ENCODE peak calls at places on chromosomes 12 and 14, in six cellular contexts. C is ovary, I is uterus, M is IMR-90, S is heart left ventricle, G is HCT116. U is an unnamed sample.

GRCh38 chr12:130177615-130178014 is 15.4 kb downstream of the FZD10 start:
- DNase-seq in C (no peak), I (no peak), M (no peak), S (no peak), G (no peak), U (no peak)

GRCh38 chr14:64556526-64556925 is 6.8 kb downstream of the PPP1R36 start:
- DNase-seq in C (no peak), I (no peak), M (peak; percentile 92), S (no peak), G (no peak), U (no peak)

GRCh38 chr14:72736348-72736747 is 157.6 kb downstream of the DPF3 start:
- DNase-seq in C (no peak), I (no peak), M (peak; percentile 83), S (no peak), G (no peak), U (no peak)

GRCh38 chr12:75656650-75657049 is 145.2 kb upstream of the KRR1 start:
- DNase-seq in C (no peak), I (no peak), M (peak; percentile 95), S (no peak), G (peak; percentile 93), U (no peak)

GRCh38 chr12:116164976-116165425 is 112.5 kb downstream of the MED13L start:
- DNase-seq in C (no peak), I (no peak), M (peak; percentile 81), S (no peak), G (peak; percentile 44), U (no peak)

GRCh38 chr12:779745-780734 is 27.7 kb downstream of the WNK1 start:
- DNase-seq in C (no peak), I (no peak), M (peak; percentile 74), S (no peak), G (no peak), U (no peak)

GRCh38 chr12:130765186-130765659 is 49.1 kb upstream of the RIMBP2 start:
- DNase-seq in C (no peak), I (no peak), M (peak; percentile 15), S (no peak), G (peak; percentile 57), U (no peak)

GRCh38 chr14:97887690-97888089 is 1090.5 kb downstream of the VRK1 start:
- DNase-seq in C (no peak), I (no peak), M (no peak), S (no peak), G (no peak), U (no peak)

GRCh38 chr14:70655110-70655826 is 13.6 kb downstream of the TTC9 start:
- DNase-seq in C (no peak), I (no peak), M (no peak), S (no peak), G (no peak), U (peak; percentile 92)

GRCh38 chr14:95545769-95546168 is 10.9 kb downstream of the GLRX5 start:
- DNase-seq in C (no peak), I (no peak), M (peak; percentile 97), S (no peak), G (peak; percentile 53), U (no peak)

GRCh38 chr12:53251477-53252348 is 16.4 kb upstream of the ESPL1 start:
- DNase-seq in C (peak; percentile 76), I (peak; percentile 79), M (peak; percentile 64), S (peak; percentile 84), G (peak; percentile 48), U (peak; percentile 95)

GRCh38 chr14:98786456-98786855 is 485.5 kb downstream of the BCL11B start:
- DNase-seq in C (no peak), I (no peak), M (no peak), S (no peak), G (no peak), U (no peak)

GRCh38 chr12:32970465-32971110 is 74.0 kb upstream of the PKP2 start:
- DNase-seq in C (no peak), I (no peak), M (no peak), S (no peak), G (no peak), U (no peak)

GRCh38 chr12:53320352-53321195 is 836 bp downstream of the AAAS start:
- DNase-seq in C (no peak), I (no peak), M (no peak), S (no peak), G (no peak), U (no peak)

GRCh38 chr14:94936411-94936892 is 166.5 kb upstream of the GSC start:
- DNase-seq in C (peak; percentile 71), I (peak; percentile 72), M (no peak), S (peak; percentile 69), G (no peak), U (peak; percentile 77)

GRCh38 chr12:131106542-131106941 is 152.8 kb downstream of the ADGRD1 start:
- DNase-seq in C (no peak), I (no peak), M (no peak), S (no peak), G (no peak), U (peak; percentile 63)

GRCh38 chr14:93655078-93655750 is 133.1 kb downstream of the PRIMA1 start:
- DNase-seq in C (no peak), I (no peak), M (peak; percentile 35), S (no peak), G (peak; percentile 48), U (no peak)

GRCh38 chr12:52193991-52194390 is 2.2 kb upstream of the KRT80 start:
- DNase-seq in C (no peak), I (no peak), M (no peak), S (no peak), G (no peak), U (no peak)

DNA sequence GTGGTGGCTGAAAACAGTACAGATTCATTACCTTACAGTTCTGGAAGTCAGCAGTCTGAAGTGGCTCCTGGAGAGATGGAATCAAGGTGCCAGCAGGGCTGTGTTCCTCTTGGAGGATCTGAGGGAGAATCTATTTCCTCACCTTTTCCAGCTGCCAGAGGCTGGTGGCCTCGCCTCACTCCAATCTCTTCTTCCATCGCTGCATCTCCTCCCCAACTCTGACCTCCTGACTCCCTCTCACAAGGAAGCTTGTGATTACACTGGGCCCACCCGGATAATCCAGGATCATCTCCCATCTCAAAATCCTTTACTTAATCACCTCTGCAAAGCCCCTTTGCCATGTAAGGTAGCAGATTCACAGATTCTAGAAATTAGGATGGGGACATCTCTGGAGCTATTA is 11.4 kb upstream of the NCOR2 start:
- DNase-seq in C (no peak), I (no peak), M (no peak), S (no peak), G (no peak), U (no peak)
- TF ChIP-seq POLR2A in C (no peak), I (no peak), M (no peak), S (no peak), G (no peak), U (no peak)

DNA sequence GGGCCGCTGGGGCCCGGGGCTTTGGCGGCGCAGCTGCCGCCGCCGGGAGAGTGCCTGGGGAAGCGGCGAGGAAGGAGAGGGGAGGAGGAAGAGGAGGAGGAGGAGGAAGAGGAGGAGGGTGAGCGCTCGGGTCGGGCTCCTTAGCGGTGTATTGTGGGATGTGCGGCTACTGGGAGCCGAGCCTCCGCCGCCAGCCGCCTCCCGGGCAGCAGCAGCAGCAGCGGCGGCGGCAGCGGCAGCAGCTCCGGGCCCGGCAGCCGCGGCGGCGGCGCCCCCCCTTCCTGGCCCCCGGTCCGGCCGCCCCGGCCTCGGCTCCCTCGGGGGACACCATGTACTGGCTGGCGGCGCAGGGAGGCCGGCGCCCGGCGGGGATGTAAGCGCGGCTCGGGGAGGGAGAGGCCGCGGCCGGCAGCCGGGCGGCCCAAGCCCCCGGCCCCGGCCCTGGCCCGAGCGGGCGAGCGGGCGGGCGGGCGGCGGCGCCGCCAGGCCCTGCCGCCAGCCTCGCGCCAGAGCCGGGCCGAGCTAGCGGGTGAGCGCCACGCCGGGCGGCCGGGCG is at the start of gene SETD1B:
- DNase-seq in C (peak; percentile 58), I (peak; percentile 55), M (peak; percentile 44), S (peak; percentile 80), G (no peak), U (peak; percentile 91)
- TF ChIP-seq POLR2A in C (peak; percentile 10), I (peak; percentile 8), M (no peak), S (peak; percentile 32), G (peak; percentile 39), U (no peak)

DNA sequence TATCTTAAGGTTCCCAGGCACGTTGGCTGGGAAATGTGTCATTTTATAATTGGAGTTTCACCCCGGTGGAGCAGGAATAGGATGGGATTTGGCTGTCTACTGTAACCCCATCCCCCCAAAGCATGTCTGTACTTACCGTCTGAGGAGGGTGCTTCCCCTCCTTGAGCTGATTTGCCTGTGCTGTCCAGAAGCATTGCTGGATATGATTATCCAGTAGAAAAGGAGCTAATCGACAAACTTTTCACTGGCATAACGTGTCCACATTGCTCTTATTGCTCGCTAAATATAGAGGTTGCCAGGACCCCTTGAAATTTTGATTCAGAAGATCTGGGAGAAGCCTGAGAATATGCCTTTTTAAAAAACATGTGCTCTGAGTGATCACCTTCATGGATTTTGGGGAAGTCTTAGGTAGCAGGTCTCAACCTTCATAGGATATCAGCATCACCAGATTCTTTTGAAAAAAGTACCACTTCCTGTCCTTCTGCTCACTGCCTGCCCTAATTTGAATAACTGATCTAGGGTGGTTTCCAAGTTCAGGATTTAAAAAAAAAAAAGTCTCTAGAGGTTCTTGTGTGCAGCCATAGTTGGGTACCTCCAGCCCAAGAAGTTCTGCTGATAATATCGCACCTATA is 80.4 kb upstream of the KCNA1 start:
- DNase-seq in C (no peak), I (no peak), M (no peak), S (no peak), G (no peak), U (no peak)
- TF ChIP-seq POLR2A in C (no peak), I (no peak), M (no peak), S (no peak), G (no peak), U (no peak)

DNA sequence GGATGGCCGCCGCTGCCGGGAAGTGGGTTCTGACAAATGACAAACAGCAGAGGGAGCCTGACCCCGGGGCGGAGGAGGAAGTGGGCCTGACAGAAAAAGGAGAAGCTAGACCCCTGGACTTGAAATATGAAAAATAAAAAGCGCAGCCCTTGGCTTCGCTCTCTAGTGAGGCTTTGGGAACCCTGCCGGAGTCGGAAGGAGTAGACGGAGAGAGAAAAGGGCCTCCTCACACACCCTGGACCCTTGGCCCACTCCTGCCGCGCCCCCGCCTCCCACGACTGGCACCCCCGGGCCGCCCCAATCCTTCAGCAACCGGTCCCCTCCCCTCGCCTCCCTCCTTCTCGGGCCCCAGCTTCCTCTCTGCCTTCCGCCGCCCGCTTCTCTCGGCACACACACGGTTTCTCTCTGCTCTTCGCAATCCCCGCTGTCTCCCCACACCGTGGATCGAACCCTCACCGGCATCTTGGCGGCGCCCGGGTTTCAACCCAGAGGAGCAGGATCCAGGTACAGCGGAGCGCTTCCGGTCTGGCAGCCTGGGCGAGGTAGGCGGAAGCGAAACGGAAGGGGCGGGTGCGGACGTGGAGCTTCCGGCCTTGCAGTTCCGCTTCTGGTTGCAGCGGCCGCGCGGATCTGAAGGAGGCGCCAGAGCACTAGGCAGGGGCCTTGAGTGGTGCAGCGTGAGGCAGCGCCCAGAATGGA is at the start of gene ARPC3:
- DNase-seq in C (peak; percentile 93), I (peak; percentile 95), M (peak; percentile 92), S (peak; percentile 94), G (peak; percentile 84), U (peak; percentile 99)
- TF ChIP-seq POLR2A in C (peak; percentile 46), I (peak; percentile 14), M (peak; percentile 82), S (peak; percentile 73), G (peak; percentile 50), U (peak; percentile 60)

DNA sequence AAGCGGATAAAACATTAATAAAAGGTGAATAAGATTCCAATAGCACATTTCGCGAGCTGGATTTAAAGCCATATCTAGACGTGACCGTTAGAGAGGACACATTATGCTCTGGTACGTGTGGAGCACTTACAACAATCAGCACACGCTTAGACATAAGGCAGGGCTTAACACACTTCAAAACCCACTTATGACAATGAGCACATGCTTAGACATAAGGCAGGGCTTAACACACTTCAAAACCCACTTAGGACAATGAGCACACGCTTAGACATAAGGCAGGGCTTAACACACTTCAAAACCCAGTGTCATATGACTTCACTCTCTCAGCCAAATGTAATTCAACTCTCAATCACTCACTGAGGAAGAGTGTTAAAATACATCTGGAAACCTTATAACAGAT is 11.3 kb upstream of the PLD4 start:
- DNase-seq in C (no peak), I (no peak), M (no peak), S (no peak), G (no peak), U (no peak)
- TF ChIP-seq POLR2A in C (no peak), I (no peak), M (no peak), S (no peak), G (no peak), U (no peak)